ENCODE peak calls at places on chromosomes 16 and 17, in six cellular contexts. One of them, this sample, is unnamed. For H3K4me1, the result is how much of the 10 kb centered on the place peaks cover.

GRCh38 chr16:85347213-85347591 is 234.9 kb upstream of the CIBAR2 start:
- DNase-seq in mesendoderm: peak
- DNase-seq in mucosa of descending colon: no peak
- DNase-seq in right cardiac atrium: peak
- DNase-seq in IMR-90: no peak
- DNase-seq in upper lobe of right lung: no peak
- DNase-seq in this sample: no peak

GRCh38 chr17:31903401-31903800 is 1.9 kb upstream of the UTP6 start:
- DNase-seq in mesendoderm: no peak
- DNase-seq in mucosa of descending colon: no peak
- DNase-seq in right cardiac atrium: no peak
- DNase-seq in IMR-90: no peak
- DNase-seq in upper lobe of right lung: peak
- DNase-seq in this sample: no peak

GRCh38 chr16:67900156-67900555 is 7.1 kb downstream of the PSKH1 start:
- DNase-seq in mesendoderm: no peak
- DNase-seq in mucosa of descending colon: no peak
- DNase-seq in right cardiac atrium: no peak
- DNase-seq in IMR-90: no peak
- DNase-seq in upper lobe of right lung: no peak
- DNase-seq in this sample: no peak

GRCh38 chr17:32006957-32007462 is at the start of gene LRRC37B:
- DNase-seq in mesendoderm: peak
- DNase-seq in mucosa of descending colon: peak
- DNase-seq in right cardiac atrium: peak
- DNase-seq in IMR-90: peak
- DNase-seq in upper lobe of right lung: peak
- DNase-seq in this sample: peak

GRCh38 chr16:89574681-89575246 is 794 bp upstream of the CPNE7 start:
- DNase-seq in mesendoderm: peak
- DNase-seq in mucosa of descending colon: peak
- DNase-seq in right cardiac atrium: peak
- DNase-seq in IMR-90: peak
- DNase-seq in upper lobe of right lung: peak
- DNase-seq in this sample: peak

GRCh38 chr17:6643460-6644125 is 2.7 kb downstream of the TXNDC17 start:
- DNase-seq in mesendoderm: no peak
- DNase-seq in mucosa of descending colon: no peak
- DNase-seq in right cardiac atrium: no peak
- DNase-seq in IMR-90: peak
- DNase-seq in upper lobe of right lung: no peak
- DNase-seq in this sample: peak

GRCh38 chr17:66715745-66716156 is 119.2 kb upstream of the CACNG5 start:
- DNase-seq in mesendoderm: peak
- DNase-seq in mucosa of descending colon: no peak
- DNase-seq in right cardiac atrium: no peak
- DNase-seq in IMR-90: peak
- DNase-seq in upper lobe of right lung: no peak
- DNase-seq in this sample: peak

GRCh38 chr16:30948956-30949654 is at the start of gene ORAI3:
- DNase-seq in mesendoderm: peak
- DNase-seq in mucosa of descending colon: peak
- DNase-seq in right cardiac atrium: peak
- DNase-seq in IMR-90: peak
- DNase-seq in upper lobe of right lung: peak
- DNase-seq in this sample: no peak

GRCh38 chr16:87344931-87345631 is 27.9 kb upstream of the C16orf95 start:
- DNase-seq in mesendoderm: peak
- DNase-seq in mucosa of descending colon: peak
- DNase-seq in right cardiac atrium: peak
- DNase-seq in IMR-90: no peak
- DNase-seq in upper lobe of right lung: peak
- DNase-seq in this sample: no peak

GRCh38 chr16:70713781-70714180 is 27.9 kb upstream of the MTSS2 start:
- DNase-seq in mesendoderm: no peak
- DNase-seq in mucosa of descending colon: no peak
- DNase-seq in right cardiac atrium: no peak
- DNase-seq in IMR-90: no peak
- DNase-seq in upper lobe of right lung: no peak
- DNase-seq in this sample: no peak

GRCh38 chr17:34443832-34444469 is 80.9 kb upstream of the CCL1 start:
- DNase-seq in mesendoderm: peak
- DNase-seq in mucosa of descending colon: no peak
- DNase-seq in right cardiac atrium: no peak
- DNase-seq in IMR-90: no peak
- DNase-seq in upper lobe of right lung: no peak
- DNase-seq in this sample: no peak

GRCh38 chr17:56681561-56682266 is 88.2 kb downstream of the NOG start:
- DNase-seq in mesendoderm: peak
- DNase-seq in mucosa of descending colon: no peak
- DNase-seq in right cardiac atrium: no peak
- DNase-seq in IMR-90: peak
- DNase-seq in upper lobe of right lung: no peak
- DNase-seq in this sample: peak

GRCh38 chr17:37614391-37614790 is 5.2 kb upstream of the SYNRG start:
- DNase-seq in mesendoderm: no peak
- DNase-seq in mucosa of descending colon: no peak
- DNase-seq in right cardiac atrium: no peak
- DNase-seq in IMR-90: peak
- DNase-seq in upper lobe of right lung: no peak
- DNase-seq in this sample: peak

GRCh38 chr17:14201595-14201994 is 35.1 kb downstream of the CDRT15 start:
- DNase-seq in mesendoderm: no peak
- DNase-seq in mucosa of descending colon: peak
- DNase-seq in right cardiac atrium: peak
- DNase-seq in IMR-90: no peak
- DNase-seq in upper lobe of right lung: no peak
- DNase-seq in this sample: no peak

GRCh38 chr16:47067203-47067602 is 76.5 kb downstream of the NETO2 start:
- DNase-seq in mesendoderm: no peak
- DNase-seq in mucosa of descending colon: no peak
- DNase-seq in right cardiac atrium: no peak
- DNase-seq in IMR-90: no peak
- DNase-seq in upper lobe of right lung: no peak
- DNase-seq in this sample: no peak

GRCh38 chr17:80468781-80469533 is 7.5 kb downstream of the NPTX1 start:
- DNase-seq in mesendoderm: no peak
- DNase-seq in mucosa of descending colon: no peak
- DNase-seq in right cardiac atrium: no peak
- DNase-seq in IMR-90: no peak
- DNase-seq in upper lobe of right lung: no peak
- DNase-seq in this sample: no peak

GRCh38 chr16:51510416-51510815 is 359.3 kb upstream of the SALL1 start:
- DNase-seq in mesendoderm: no peak
- DNase-seq in mucosa of descending colon: no peak
- DNase-seq in right cardiac atrium: no peak
- DNase-seq in IMR-90: no peak
- DNase-seq in upper lobe of right lung: no peak
- DNase-seq in this sample: no peak

GRCh38 chr16:72149676-72150464 is 22.1 kb downstream of the PMFBP1 start:
- DNase-seq in mesendoderm: peak
- DNase-seq in mucosa of descending colon: no peak
- DNase-seq in right cardiac atrium: no peak
- DNase-seq in IMR-90: no peak
- DNase-seq in upper lobe of right lung: no peak
- DNase-seq in this sample: no peak

GRCh38 chr16:65994305-65994704 is 372.2 kb upstream of the CDH5 start:
- DNase-seq in mesendoderm: no peak
- DNase-seq in mucosa of descending colon: no peak
- DNase-seq in right cardiac atrium: no peak
- DNase-seq in IMR-90: no peak
- DNase-seq in upper lobe of right lung: no peak
- DNase-seq in this sample: no peak

GRCh38 chr16:88773812-88774291 is 11.2 kb downstream of the PIEZO1 start:
- DNase-seq in mesendoderm: peak
- DNase-seq in mucosa of descending colon: peak
- DNase-seq in right cardiac atrium: peak
- DNase-seq in IMR-90: peak
- DNase-seq in upper lobe of right lung: peak
- DNase-seq in this sample: peak

GRCh38 chr17:72515291-72516065 is 394.7 kb downstream of the SOX9 start:
- DNase-seq in mesendoderm: peak
- DNase-seq in mucosa of descending colon: no peak
- DNase-seq in right cardiac atrium: peak
- DNase-seq in IMR-90: peak
- DNase-seq in upper lobe of right lung: no peak
- DNase-seq in this sample: peak

GRCh38 chr17:62627219-62627903 is at the start of gene MRC2:
- DNase-seq in mesendoderm: peak
- DNase-seq in mucosa of descending colon: peak
- DNase-seq in right cardiac atrium: peak
- DNase-seq in IMR-90: peak
- DNase-seq in upper lobe of right lung: peak
- DNase-seq in this sample: peak

GRCh38 chr16:72474511-72475123 is 302.7 kb upstream of the PMFBP1 start:
- DNase-seq in mesendoderm: no peak
- DNase-seq in mucosa of descending colon: no peak
- DNase-seq in right cardiac atrium: no peak
- DNase-seq in IMR-90: peak
- DNase-seq in upper lobe of right lung: no peak
- DNase-seq in this sample: peak

GRCh38 chr17:49187301-49187700 is 23.1 kb downstream of the GNGT2 start:
- DNase-seq in mesendoderm: no peak
- DNase-seq in mucosa of descending colon: no peak
- DNase-seq in right cardiac atrium: no peak
- DNase-seq in IMR-90: peak
- DNase-seq in upper lobe of right lung: no peak
- DNase-seq in this sample: no peak

GRCh38 chr17:78361227-78361683 is 1.4 kb upstream of the SOCS3 start:
- DNase-seq in mesendoderm: peak
- DNase-seq in mucosa of descending colon: no peak
- DNase-seq in right cardiac atrium: peak
- DNase-seq in IMR-90: no peak
- DNase-seq in upper lobe of right lung: no peak
- DNase-seq in this sample: no peak

GRCh38 chr16:84703671-84704070 is 3.9 kb downstream of the USP10 start:
- DNase-seq in mesendoderm: no peak
- DNase-seq in mucosa of descending colon: no peak
- DNase-seq in right cardiac atrium: no peak
- DNase-seq in IMR-90: no peak
- DNase-seq in upper lobe of right lung: no peak
- DNase-seq in this sample: peak

GRCh38 chr17:7354262-7354781 is 634 bp upstream of the TMEM95 start:
- DNase-seq in mesendoderm: peak
- DNase-seq in mucosa of descending colon: no peak
- DNase-seq in right cardiac atrium: no peak
- DNase-seq in IMR-90: peak
- DNase-seq in upper lobe of right lung: no peak
- DNase-seq in this sample: peak

GRCh38 chr16:8155275-8155674 is 435.0 kb downstream of the TMEM114 start:
- DNase-seq in mesendoderm: no peak
- DNase-seq in mucosa of descending colon: no peak
- DNase-seq in right cardiac atrium: no peak
- DNase-seq in IMR-90: no peak
- DNase-seq in upper lobe of right lung: no peak
- DNase-seq in this sample: no peak

GRCh38 chr16:53558665-53559064 is 55.7 kb upstream of the AKTIP start:
- DNase-seq in mesendoderm: no peak
- DNase-seq in mucosa of descending colon: no peak
- DNase-seq in right cardiac atrium: peak
- DNase-seq in IMR-90: no peak
- DNase-seq in upper lobe of right lung: no peak
- DNase-seq in this sample: no peak

GRCh38 chr17:4934173-4934979 is 2.3 kb downstream of the GP1BA start:
- DNase-seq in mesendoderm: peak
- DNase-seq in mucosa of descending colon: peak
- DNase-seq in right cardiac atrium: peak
- DNase-seq in IMR-90: peak
- DNase-seq in upper lobe of right lung: peak
- DNase-seq in this sample: peak

GRCh38 chr17:29645516-29646051 is 22.9 kb upstream of the CORO6 start:
- DNase-seq in mesendoderm: no peak
- DNase-seq in mucosa of descending colon: no peak
- DNase-seq in right cardiac atrium: peak
- DNase-seq in IMR-90: peak
- DNase-seq in upper lobe of right lung: peak
- DNase-seq in this sample: peak

GRCh38 chr17:48498168-48498840 is 32.5 kb downstream of the HOXB1 start:
- DNase-seq in mesendoderm: peak
- DNase-seq in mucosa of descending colon: no peak
- DNase-seq in right cardiac atrium: no peak
- DNase-seq in IMR-90: no peak
- DNase-seq in upper lobe of right lung: no peak
- DNase-seq in this sample: no peak

GRCh38 chr17:3859895-3860294 is 13.8 kb upstream of the NCBP3 start:
- DNase-seq in mesendoderm: no peak
- DNase-seq in mucosa of descending colon: peak
- DNase-seq in right cardiac atrium: peak
- DNase-seq in IMR-90: no peak
- DNase-seq in upper lobe of right lung: no peak
- DNase-seq in this sample: no peak

GRCh38 chr17:64447526-64447925 is 1.4 kb upstream of the MILR1 start:
- DNase-seq in mesendoderm: no peak
- DNase-seq in mucosa of descending colon: no peak
- DNase-seq in right cardiac atrium: no peak
- DNase-seq in IMR-90: no peak
- DNase-seq in upper lobe of right lung: no peak
- DNase-seq in this sample: no peak

GRCh38 chr16:58755989-58756649 is 22.0 kb upstream of the GOT2 start:
- DNase-seq in mesendoderm: peak
- DNase-seq in mucosa of descending colon: peak
- DNase-seq in right cardiac atrium: peak
- DNase-seq in IMR-90: peak
- DNase-seq in upper lobe of right lung: no peak
- DNase-seq in this sample: peak

GRCh38 chr17:68987966-68988365 is 32.8 kb upstream of the ABCA8 start:
- DNase-seq in mesendoderm: no peak
- DNase-seq in mucosa of descending colon: no peak
- DNase-seq in right cardiac atrium: no peak
- DNase-seq in IMR-90: no peak
- DNase-seq in upper lobe of right lung: no peak
- DNase-seq in this sample: no peak
- H3K4me1 ChIP-seq in mesendoderm: under half
- H3K4me1 ChIP-seq in mucosa of descending colon: under half
- H3K4me1 ChIP-seq in right cardiac atrium: under half
- H3K4me1 ChIP-seq in IMR-90: under half
- H3K4me1 ChIP-seq in upper lobe of right lung: under half
- H3K4me1 ChIP-seq in this sample: under half

GRCh38 chr17:40645932-40646331 is 1.7 kb downstream of the SMARCE1 start:
- DNase-seq in mesendoderm: no peak
- DNase-seq in mucosa of descending colon: no peak
- DNase-seq in right cardiac atrium: no peak
- DNase-seq in IMR-90: no peak
- DNase-seq in upper lobe of right lung: no peak
- DNase-seq in this sample: no peak
- H3K4me1 ChIP-seq in mesendoderm: under half
- H3K4me1 ChIP-seq in mucosa of descending colon: under half
- H3K4me1 ChIP-seq in right cardiac atrium: under half
- H3K4me1 ChIP-seq in IMR-90: under half
- H3K4me1 ChIP-seq in upper lobe of right lung: under half
- H3K4me1 ChIP-seq in this sample: under half

GRCh38 chr17:44108440-44109311 is 14.8 kb downstream of the HDAC5 start:
- DNase-seq in mesendoderm: no peak
- DNase-seq in mucosa of descending colon: peak
- DNase-seq in right cardiac atrium: peak
- DNase-seq in IMR-90: peak
- DNase-seq in upper lobe of right lung: peak
- DNase-seq in this sample: peak
- H3K4me1 ChIP-seq in mesendoderm: under half
- H3K4me1 ChIP-seq in mucosa of descending colon: under half
- H3K4me1 ChIP-seq in right cardiac atrium: half or more
- H3K4me1 ChIP-seq in IMR-90: under half
- H3K4me1 ChIP-seq in upper lobe of right lung: half or more
- H3K4me1 ChIP-seq in this sample: under half

GRCh38 chr17:81490599-81490992 is 22.0 kb downstream of the ACTG1 start:
- DNase-seq in mesendoderm: no peak
- DNase-seq in mucosa of descending colon: no peak
- DNase-seq in right cardiac atrium: peak
- DNase-seq in IMR-90: no peak
- DNase-seq in upper lobe of right lung: no peak
- DNase-seq in this sample: no peak
- H3K4me1 ChIP-seq in mesendoderm: under half
- H3K4me1 ChIP-seq in mucosa of descending colon: under half
- H3K4me1 ChIP-seq in right cardiac atrium: under half
- H3K4me1 ChIP-seq in IMR-90: under half
- H3K4me1 ChIP-seq in upper lobe of right lung: under half
- H3K4me1 ChIP-seq in this sample: under half

This sample was measured in astrocyte.